ENCODE peak calls at places on chromosomes 4 and X, in eight cellular contexts. O is AG08395; R is ELR; A is Daoy; B is activated T-helper 9 cell treated with anti-CD3 and anti-CD28 coated beads, Interleukin-2, amount 50 U/mL, for 16 hours; M is nucleus accumbens; V is T follicular helper cell; D is NCI-H82. G is an unnamed sample.

GRCh38 chr4:144647095-144647959 is 1.4 kb downstream of the HHIP start:
- DNase-seq in O (no peak), R (peak; percentile 45), A (peak; percentile 53), B (no peak), M (no peak), V (no peak), D (peak; percentile 63), G (no peak)

GRCh38 chr4:20839957-20840356 is 139.7 kb downstream of the PACRGL start:
- DNase-seq in O (peak; percentile 43), R (peak; percentile 78), A (no peak), B (no peak), M (no peak), V (no peak), D (no peak), G (peak; percentile 8)

GRCh38 chrX:70168238-70169188 is 8.8 kb upstream of the DGAT2L6 start:
- DNase-seq in O (peak; percentile 70), R (peak; percentile 77), A (peak; percentile 76), B (no peak), M (no peak), V (no peak), D (peak; percentile 81), G (peak; percentile 8)

GRCh38 chrX:18995216-18995615 is 11.3 kb upstream of the PHKA2 start:
- DNase-seq in O (peak; percentile 10), R (peak; percentile 83), A (peak; percentile 12), B (no peak), M (no peak), V (no peak), D (no peak), G (no peak)

GRCh38 chr4:95510145-95510544 is 38.6 kb downstream of the UNC5C start:
- DNase-seq in O (no peak), R (peak; percentile 3), A (no peak), B (no peak), M (no peak), V (no peak), D (peak; percentile 45), G (no peak)

GRCh38 chrX:48911407-48912182 is at the start of gene SLC35A2:
- DNase-seq in O (peak; percentile 71), R (peak; percentile 74), A (peak; percentile 78), B (peak; percentile 76), M (peak; percentile 78), V (peak; percentile 85), D (peak; percentile 94), G (no peak)

GRCh38 chrX:131288738-131289511 is at the start of gene IGSF1:
- DNase-seq in O (no peak), R (no peak), A (peak; percentile 41), B (no peak), M (peak; percentile 51), V (no peak), D (peak; percentile 72), G (no peak)

GRCh38 chr4:48297447-48297846 is 27.8 kb upstream of the TEC start:
- DNase-seq in O (no peak), R (no peak), A (no peak), B (no peak), M (no peak), V (no peak), D (no peak), G (no peak)

GRCh38 chrX:38086451-38087215 is 80.3 kb downstream of the SYTL5 start:
- DNase-seq in O (no peak), R (no peak), A (no peak), B (no peak), M (no peak), V (no peak), D (no peak), G (no peak)

GRCh38 chr4:140031706-140032105 is 122.3 kb downstream of the MAML3 start:
- DNase-seq in O (no peak), R (no peak), A (no peak), B (no peak), M (no peak), V (no peak), D (no peak), G (no peak)

GRCh38 chr4:179880756-179881155 is 2362.4 kb upstream of the TENM3 start:
- DNase-seq in O (no peak), R (peak; percentile 37), A (no peak), B (no peak), M (no peak), V (no peak), D (no peak), G (no peak)

GRCh38 chr4:124596811-124597210 is 115.7 kb downstream of the ANKRD50 start:
- DNase-seq in O (no peak), R (no peak), A (no peak), B (no peak), M (no peak), V (no peak), D (peak; percentile 63), G (no peak)

GRCh38 chr4:53711916-53712315 is 120.6 kb upstream of the LNX1 start:
- DNase-seq in O (no peak), R (no peak), A (no peak), B (no peak), M (no peak), V (no peak), D (no peak), G (no peak)

GRCh38 chr4:104490096-104490769 is 4.5 kb downstream of the CXXC4 start:
- DNase-seq in O (no peak), R (no peak), A (no peak), B (no peak), M (peak; percentile 48), V (no peak), D (peak; percentile 51), G (no peak)

GRCh38 chr4:147578057-147578476 is 39.1 kb upstream of the TMEM184C start:
- DNase-seq in O (peak; percentile 61), R (peak; percentile 97), A (peak; percentile 89), B (no peak), M (no peak), V (no peak), D (no peak), G (peak; percentile 87)

GRCh38 chr4:169128902-169129301 is 118.8 kb upstream of the CBR4 start:
- DNase-seq in O (no peak), R (no peak), A (no peak), B (no peak), M (no peak), V (no peak), D (no peak), G (no peak)

GRCh38 chrX:154402622-154403127 is 4.5 kb downstream of the RPL10 start:
- DNase-seq in O (no peak), R (no peak), A (no peak), B (no peak), M (no peak), V (no peak), D (no peak), G (no peak)

GRCh38 chr4:85222561-85222960 is 252.4 kb upstream of the ARHGAP24 start:
- DNase-seq in O (no peak), R (no peak), A (no peak), B (no peak), M (no peak), V (no peak), D (no peak), G (no peak)

GRCh38 chr4:96260071-96260682 is 420.3 kb downstream of the PDHA2 start:
- DNase-seq in O (no peak), R (no peak), A (no peak), B (no peak), M (no peak), V (no peak), D (no peak), G (no peak)

GRCh38 chr4:144565558-144566195 is 80.3 kb upstream of the HHIP start:
- DNase-seq in O (no peak), R (peak; percentile 33), A (no peak), B (no peak), M (no peak), V (no peak), D (no peak), G (no peak)

GRCh38 chr4:20395160-20395773 is 143.6 kb downstream of the SLIT2 start:
- DNase-seq in O (peak; percentile 8), R (peak; percentile 59), A (peak; percentile 45), B (no peak), M (peak; percentile 12), V (peak; percentile 0), D (peak; percentile 72), G (no peak)

GRCh38 chr4:56186808-56187523 is 200.3 kb downstream of the AASDH start:
- DNase-seq in O (no peak), R (no peak), A (no peak), B (no peak), M (no peak), V (no peak), D (peak; percentile 5), G (no peak)

GRCh38 chr4:39660045-39660444 is 21.4 kb upstream of the SMIM14 start:
- DNase-seq in O (no peak), R (no peak), A (no peak), B (no peak), M (no peak), V (no peak), D (no peak), G (no peak)

GRCh38 chr4:143586080-143586479 is 72.6 kb downstream of the SMARCA5 start:
- DNase-seq in O (peak; percentile 24), R (peak; percentile 4), A (no peak), B (no peak), M (no peak), V (no peak), D (no peak), G (peak; percentile 2)

GRCh38 chrX:68238568-68238967 is 194.7 kb downstream of the OPHN1 start:
- DNase-seq in O (no peak), R (peak; percentile 15), A (peak; percentile 12), B (no peak), M (no peak), V (no peak), D (peak; percentile 67), G (no peak)

GRCh38 chr4:39043058-39043696 is 11.0 kb upstream of the TMEM156 start:
- DNase-seq in O (no peak), R (peak; percentile 60), A (peak; percentile 70), B (no peak), M (no peak), V (no peak), D (no peak), G (no peak)

GRCh38 chr4:110540606-110541440 is 64.9 kb downstream of the ENPEP start:
- DNase-seq in O (peak; percentile 41), R (peak; percentile 91), A (peak; percentile 41), B (no peak), M (no peak), V (no peak), D (no peak), G (peak; percentile 28)

GRCh38 chr4:168059251-168059650 is 33.1 kb upstream of the ANXA10 start:
- DNase-seq in O (no peak), R (peak; percentile 81), A (no peak), B (no peak), M (no peak), V (no peak), D (no peak), G (peak; percentile 0)

GRCh38 chr4:7207791-7208231 is 15.5 kb downstream of the SORCS2 start:
- DNase-seq in O (peak; percentile 41), R (no peak), A (no peak), B (no peak), M (no peak), V (no peak), D (no peak), G (no peak)